ENCODE peak calls at places on chromosomes 6 and 20, in nine cellular contexts. J is activated CD4-positive, alpha-beta T cell treated with anti-CD3 and anti-CD28 coated beads, Interleukin-2, amount 50 U/mL, for 24 hours; K is AG09319; S is activated T-cell treated with anti-CD3 and anti-CD28 coated beads for 1 hour; L is epithelial cell of proximal tubule; B is SK-MEL-5; O is hippocampal formation; Q is NCI-H1417; H is uterus. V is an unnamed sample.

GRCh38 chr6:30163918-30164654 is 740 bp downstream of the TRIM15 start:
- DNase-seq in K (no peak), H (no peak), J (no peak), L (no peak), B (no peak), Q (no peak), O (no peak), S (no peak), V (no peak)

GRCh38 chr20:63220696-63221399 is 4.9 kb upstream of the YTHDF1 start:
- DNase-seq in K (no peak), B (no peak), L (no peak), H (no peak), J (no peak), Q (no peak), S (no peak), O (no peak), V (no peak)

GRCh38 chr20:37846573-37846972 is 56.4 kb upstream of the VSTM2L start:
- DNase-seq in K (no peak), Q (peak; percentile 80), J (no peak), S (no peak), B (no peak), H (no peak), L (no peak), O (no peak), V (peak; percentile 24)

GRCh38 chr6:95248501-95248900 is 328.8 kb upstream of the MANEA start:
- DNase-seq in L (no peak), O (no peak), S (no peak), H (no peak), K (no peak), Q (no peak), J (no peak), B (no peak), V (peak; percentile 12)

GRCh38 chr6:71222676-71223075 is 65.9 kb upstream of the OGFRL1 start:
- DNase-seq in Q (no peak), K (no peak), B (no peak), S (no peak), L (no peak), J (no peak), O (no peak), H (no peak), V (no peak)

GRCh38 chr20:35269055-35269781 is 8.7 kb downstream of the MMP24OS start:
- DNase-seq in L (no peak), H (peak; percentile 62), O (no peak), S (peak; percentile 26), J (no peak), K (no peak), B (peak; percentile 84), Q (peak; percentile 28), V (peak; percentile 39)

GRCh38 chr6:41583576-41583975 is 37.4 kb downstream of the FOXP4 start:
- DNase-seq in S (no peak), L (no peak), Q (no peak), B (no peak), K (no peak), J (no peak), H (no peak), O (no peak), V (peak; percentile 73)

GRCh38 chr6:72977114-72977513 is 248.2 kb downstream of the KHDC1L start:
- DNase-seq in H (no peak), J (no peak), Q (no peak), O (no peak), S (no peak), K (no peak), B (no peak), L (no peak), V (no peak)

GRCh38 chr6:45851001-45851400 is 164.7 kb downstream of the CLIC5 start:
- DNase-seq in O (no peak), H (no peak), J (no peak), Q (no peak), K (no peak), B (no peak), S (no peak), L (no peak), V (no peak)

V was measured in NCI-H2171 treated with DMSO at 0.1 percent for 48 hours.